ENCODE peak calls at places on chromosomes 3 and 15, in eight cellular contexts. X is AG10803; A is heart left ventricle; W is T-helper 1 cell; H is GM10248; L is stimulated activated CD4-positive, alpha-beta T cell treated with anti-CD3 and anti-CD28 coated beads, Interleukin-2, amount 100 ng/mL, for 48 hours; E is occipital lobe; Y is fibroblast of pulmonary artery. Q is an unnamed sample.

GRCh38 chr15:49458145-49458544 is 35.1 kb downstream of the FGF7 start:
- DNase-seq in X (peak), A (no peak), W (no peak), H (no peak), L (no peak), E (no peak), Y (no peak), Q (no peak)

GRCh38 chr15:99253381-99254090 is 2.3 kb downstream of the LRRC28 start:
- DNase-seq in X (peak), A (no peak), W (no peak), H (peak), L (no peak), E (no peak), Y (peak), Q (no peak)

GRCh38 chr3:78414261-78414660 is 1353.5 kb downstream of the ROBO1 start:
- DNase-seq in X (no peak), A (no peak), W (no peak), H (no peak), L (no peak), E (no peak), Y (no peak), Q (no peak)

GRCh38 chr15:65837301-65838283 is 31.7 kb upstream of the RAB11A start:
- DNase-seq in X (no peak), A (peak), W (no peak), H (no peak), L (no peak), E (no peak), Y (no peak), Q (peak)

GRCh38 chr3:107543666-107544065 is 20.9 kb downstream of the BBX start:
- DNase-seq in X (no peak), A (no peak), W (no peak), H (no peak), L (no peak), E (no peak), Y (peak), Q (peak)

GRCh38 chr15:52463638-52464037 is 65.0 kb downstream of the MYO5A start:
- DNase-seq in X (peak), A (no peak), W (no peak), H (no peak), L (no peak), E (no peak), Y (peak), Q (no peak)

GRCh38 chr15:82571722-82572222 is 31.5 kb upstream of the RPS17 start:
- DNase-seq in X (peak), A (peak), W (no peak), H (no peak), L (no peak), E (peak), Y (peak), Q (peak)

GRCh38 chr3:18425641-18426403 is 683 bp upstream of the SATB1 start:
- DNase-seq in X (no peak), A (peak), W (peak), H (peak), L (peak), E (peak), Y (peak), Q (no peak)

GRCh38 chr15:64742385-64742784 is 33.0 kb downstream of the RBPMS2 start:
- DNase-seq in X (no peak), A (no peak), W (no peak), H (no peak), L (no peak), E (no peak), Y (no peak), Q (no peak)

GRCh38 chr3:110381992-110382391 is 689.6 kb upstream of the NECTIN3 start:
- DNase-seq in X (no peak), A (no peak), W (no peak), H (no peak), L (no peak), E (no peak), Y (no peak), Q (no peak)

GRCh38 chr15:55349282-55349681 is 30.3 kb downstream of the PIGB start:
- DNase-seq in X (no peak), A (no peak), W (no peak), H (no peak), L (no peak), E (no peak), Y (no peak), Q (no peak)

GRCh38 chr3:72376917-72377710 is 471.1 kb downstream of the SHQ1 start:
- DNase-seq in X (no peak), A (no peak), W (no peak), H (no peak), L (no peak), E (no peak), Y (no peak), Q (no peak)

GRCh38 chr3:193851941-193852674 is 259.1 kb downstream of the OPA1 start:
- DNase-seq in X (no peak), A (no peak), W (no peak), H (no peak), L (no peak), E (no peak), Y (peak), Q (no peak)